ENCODE peak calls at places on chromosome 12, in six cellular contexts. W, L, Y, G, O and K are unnamed samples.

GRCh38 chr12:70660620-70661219 is 23.5 kb upstream of the PTPRB start:
- DNase-seq in W (no peak), L (no peak), Y (no peak), G (no peak), O (no peak), K (no peak)

GRCh38 chr12:69519871-69520270 is 49.7 kb downstream of the FRS2 start:
- DNase-seq in W (no peak), L (no peak), Y (no peak), G (no peak), O (no peak), K (no peak)

GRCh38 chr12:65278576-65279386 is at the start of gene MSRB3:
- DNase-seq in W (peak; percentile 53), L (peak; percentile 4), Y (peak; percentile 89), G (peak; percentile 59), O (peak; percentile 94), K (peak; percentile 92)

GRCh38 chr12:94535614-94535932 is 75.9 kb upstream of the CEP83 start:
- DNase-seq in W (no peak), L (no peak), Y (no peak), G (no peak), O (no peak), K (no peak)

GRCh38 chr12:32139064-32139421 is 32.4 kb downstream of the BICD1 start:
- DNase-seq in W (no peak), L (peak; percentile 23), Y (no peak), G (peak; percentile 79), O (no peak), K (no peak)

GRCh38 chr12:107356937-107357295 is 263.6 kb upstream of the CRY1 start:
- DNase-seq in W (no peak), L (no peak), Y (no peak), G (no peak), O (no peak), K (no peak)

GRCh38 chr12:26195641-26196423 is 459 bp downstream of the SSPN start:
- DNase-seq in W (peak; percentile 44), L (no peak), Y (peak; percentile 78), G (peak; percentile 64), O (peak; percentile 88), K (peak; percentile 85)

GRCh38 chr12:65868133-65868705 is 43.9 kb downstream of the HMGA2 start:
- DNase-seq in W (no peak), L (no peak), Y (no peak), G (no peak), O (no peak), K (no peak)

GRCh38 chr12:110661337-110661972 is 27.5 kb downstream of the HVCN1 start:
- DNase-seq in W (peak; percentile 24), L (peak; percentile 15), Y (peak; percentile 58), G (peak; percentile 88), O (no peak), K (peak; percentile 50)

GRCh38 chr12:52615208-52615868 is 3.0 kb downstream of the KRT73 start:
- DNase-seq in W (no peak), L (peak; percentile 17), Y (no peak), G (no peak), O (no peak), K (no peak)

GRCh38 chr12:42921741-42922511 is 332.4 kb upstream of the PRICKLE1 start:
- DNase-seq in W (no peak), L (no peak), Y (no peak), G (no peak), O (no peak), K (no peak)

GRCh38 chr12:67940780-67941243 is 48.4 kb upstream of the IFNG-AS1 start:
- DNase-seq in W (no peak), L (no peak), Y (no peak), G (no peak), O (no peak), K (no peak)

GRCh38 chr12:43329381-43329780 is 222.6 kb downstream of the ADAMTS20 start:
- DNase-seq in W (no peak), L (no peak), Y (no peak), G (no peak), O (no peak), K (no peak)

GRCh38 chr12:3152013-3152412 is 74.8 kb downstream of the TSPAN9 start:
- DNase-seq in W (no peak), L (no peak), Y (peak; percentile 57), G (no peak), O (peak; percentile 84), K (peak; percentile 84)

GRCh38 chr12:44763021-44763420 is 113.1 kb downstream of the NELL2 start:
- DNase-seq in W (no peak), L (no peak), Y (no peak), G (no peak), O (no peak), K (no peak)

DNA sequence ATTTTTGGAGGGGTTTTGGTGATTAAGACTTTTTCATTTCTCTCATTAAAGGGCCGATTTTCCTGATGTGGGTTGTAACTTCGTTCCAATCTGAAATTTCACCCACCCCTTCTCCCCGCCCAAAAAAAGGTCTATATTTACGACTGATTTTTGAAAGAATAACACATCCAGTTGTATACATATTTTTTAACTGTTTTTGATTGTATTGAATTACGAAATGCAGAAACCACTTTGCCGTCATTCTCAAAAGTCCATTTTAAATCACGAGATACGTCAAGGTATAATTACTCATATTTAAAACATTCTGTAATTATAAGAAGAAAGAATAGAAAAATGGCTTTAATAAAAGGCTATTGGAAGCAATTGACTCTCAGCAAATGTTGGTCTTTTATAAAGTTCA is 520.7 kb downstream of the MED13L start:
- DNase-seq in W (no peak), L (no peak), Y (no peak), G (no peak), O (no peak), K (no peak)
- H3K27me3 ChIP-seq in W (no peaks in the 10 kb centered on the region), L (no peaks in the 10 kb centered on the region), Y (peaks cover 6% of the 10 kb centered on the region), G (no peaks in the 10 kb centered on the region), O (no peaks in the 10 kb centered on the region), K (peaks cover 20% of the 10 kb centered on the region)

DNA sequence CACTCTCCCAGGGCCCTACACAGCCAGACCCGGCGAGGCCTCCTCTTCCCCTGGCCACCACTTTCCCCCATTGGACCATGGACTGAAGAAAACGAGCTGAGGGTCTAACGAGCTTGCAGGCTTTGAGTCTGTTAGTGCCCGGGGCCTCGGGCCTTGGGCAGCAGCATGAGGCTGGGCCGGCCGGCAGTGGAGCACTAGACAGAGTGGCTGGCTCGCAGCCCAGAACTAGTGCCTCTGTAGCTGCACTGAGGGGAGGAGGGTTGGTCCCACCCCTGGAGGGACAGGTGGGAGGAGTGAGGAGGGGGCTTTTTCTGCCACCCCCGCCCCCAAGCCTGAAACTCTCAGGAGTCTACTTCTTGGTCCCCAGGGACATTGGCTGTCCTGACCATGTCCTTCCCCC is 38.7 kb downstream of the SLC6A12 start:
- DNase-seq in W (no peak), L (no peak), Y (no peak), G (no peak), O (no peak), K (no peak)
- H3K4me1 ChIP-seq in W (no peaks in the 10 kb centered on the region), L (no peaks in the 10 kb centered on the region), Y (peaks cover 9% of the 10 kb centered on the region), G (peaks cover 56% of the 10 kb centered on the region), O (no peaks in the 10 kb centered on the region), K (peaks cover 10% of the 10 kb centered on the region)

GRCh38 chr12:122725452-122725851 is 5.2 kb downstream of the HCAR1 start:
- DNase-seq in W (no peak), L (no peak), Y (no peak), G (peak; percentile 5), O (no peak), K (no peak)
- H3K4me3 ChIP-seq in W (no peak overlapping the region), L (no peak overlapping the region), Y (no peak overlapping the region), G (no peak overlapping the region), O (no peak overlapping the region), K (no peak overlapping the region)

GRCh38 chr12:1533602-1534304 is 60.6 kb downstream of the FBXL14 start:
- DNase-seq in W (no peak), L (peak; percentile 34), Y (no peak), G (no peak), O (no peak), K (no peak)
- H3K27me3 ChIP-seq in W (no peaks in the 10 kb centered on the region), L (peaks cover 30% of the 10 kb centered on the region), Y (no peaks in the 10 kb centered on the region), G (peaks cover 24% of the 10 kb centered on the region), O (no peaks in the 10 kb centered on the region), K (no peaks in the 10 kb centered on the region)

DNA sequence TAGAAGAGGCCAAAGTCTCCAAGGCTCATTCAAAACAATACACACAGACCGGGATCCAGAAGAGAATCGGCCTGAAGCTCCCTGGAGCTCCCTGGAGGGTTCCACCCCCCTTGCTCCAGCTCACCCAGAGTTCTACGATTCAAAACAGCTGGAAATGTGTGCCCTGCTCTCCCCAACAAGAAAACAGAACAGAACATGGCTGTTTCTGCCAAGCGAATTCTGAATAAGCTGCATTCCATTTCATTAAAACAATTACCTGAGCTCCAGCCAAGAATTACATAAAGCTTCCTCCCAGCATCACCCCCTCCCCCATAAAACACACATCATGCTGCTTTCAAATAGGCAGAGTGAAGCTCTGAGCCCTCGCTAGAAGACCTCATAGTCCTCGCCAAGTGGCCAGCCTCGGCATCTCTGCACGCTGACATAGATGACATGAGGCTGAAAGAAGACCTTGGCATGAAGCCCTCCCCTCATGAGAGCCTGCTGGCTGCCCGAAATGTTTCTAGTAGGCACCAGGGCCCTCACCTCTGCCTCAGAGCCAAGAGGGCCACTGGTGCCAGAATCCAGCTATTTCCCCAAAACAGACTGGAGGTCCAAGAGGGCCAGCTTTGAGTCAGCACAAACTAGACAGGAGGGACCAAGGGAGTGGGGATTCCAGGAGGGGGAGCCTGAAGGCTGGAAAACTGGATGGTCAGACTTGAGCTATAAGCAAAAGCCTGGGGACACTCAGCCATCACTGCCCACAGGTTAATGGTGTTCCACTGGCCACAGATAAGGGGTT is 8.3 kb downstream of the PXN start:
- DNase-seq in W (peak; percentile 43), L (no peak), Y (peak; percentile 79), G (no peak), O (no peak), K (peak; percentile 67)
- H3K4me1 ChIP-seq in W (peaks cover 11% of the 10 kb centered on the region), L (peaks cover 93% of the 10 kb centered on the region), Y (peaks cover 78% of the 10 kb centered on the region), G (peaks cover 50% of the 10 kb centered on the region), O (no peaks in the 10 kb centered on the region), K (peaks cover 22% of the 10 kb centered on the region)